ENCODE peak calls at places on chromosomes 13 and 19, in four cellular contexts. W, L, Y and Q are unnamed samples.

GRCh38 chr19:43789029-43789428 is 8.3 kb upstream of the KCNN4 start:
- DNase-seq in W (no peak), L (peak), Y (peak), Q (peak)

GRCh38 chr13:25455146-25455545 is 83.4 kb downstream of the ATP8A2 start:
- DNase-seq in W (no peak), L (no peak), Y (no peak), Q (no peak)

GRCh38 chr13:110702591-110703526 is 3.1 kb downstream of the CARS2 start:
- DNase-seq in W (no peak), L (peak), Y (peak), Q (peak)

GRCh38 chr13:37138917-37139316 is 33.5 kb upstream of the CSNK1A1L start:
- DNase-seq in W (no peak), L (no peak), Y (no peak), Q (peak)

GRCh38 chr19:40542197-40542859 is 34.3 kb upstream of the SHKBP1 start:
- DNase-seq in W (no peak), L (no peak), Y (peak), Q (peak)

GRCh38 chr19:48543121-48543710 is 8.8 kb upstream of the SULT2B1 start:
- DNase-seq in W (no peak), L (peak), Y (peak), Q (peak)

GRCh38 chr19:17576758-17577532 is 21.5 kb downstream of the COLGALT1 start:
- DNase-seq in W (peak), L (no peak), Y (peak), Q (peak)

GRCh38 chr19:55112781-55113569 is 4.5 kb downstream of the PPP1R12C start:
- DNase-seq in W (no peak), L (no peak), Y (no peak), Q (no peak)

GRCh38 chr13:75368167-75368566 is 113.8 kb downstream of the TBC1D4 start:
- DNase-seq in W (no peak), L (peak), Y (peak), Q (peak)

GRCh38 chr19:29566496-29567054 is 39.5 kb upstream of the POP4 start:
- DNase-seq in W (no peak), L (no peak), Y (no peak), Q (no peak)

GRCh38 chr13:77305276-77305675 is 21.6 kb downstream of the MYCBP2 start:
- DNase-seq in W (no peak), L (no peak), Y (no peak), Q (no peak)

GRCh38 chr13:25062479-25062878 is 33.5 kb upstream of the PABPC3 start:
- DNase-seq in W (no peak), L (no peak), Y (no peak), Q (no peak)

GRCh38 chr19:17304386-17305047 is 1.2 kb upstream of the MRPL34 start:
- DNase-seq in W (no peak), L (no peak), Y (no peak), Q (no peak)

GRCh38 chr19:54209748-54210494 is 9.3 kb downstream of the RPS9 start:
- DNase-seq in W (no peak), L (peak), Y (peak), Q (peak)

GRCh38 chr13:49554387-49554786 is 31.0 kb downstream of the RCBTB1 start:
- DNase-seq in W (peak), L (no peak), Y (no peak), Q (no peak)

GRCh38 chr19:23597661-23598060 is 89.4 kb downstream of the ZNF675 start:
- DNase-seq in W (no peak), L (no peak), Y (no peak), Q (no peak)

GRCh38 chr13:66775196-66775595 is 454.9 kb downstream of the PCDH9 start:
- DNase-seq in W (no peak), L (no peak), Y (no peak), Q (no peak)

GRCh38 chr13:21483748-21484147 is 24.6 kb upstream of the ZDHHC20 start:
- DNase-seq in W (no peak), L (no peak), Y (no peak), Q (no peak)

GRCh38 chr13:29561918-29562317 is 33.6 kb downstream of the SLC7A1 start:
- DNase-seq in W (no peak), L (no peak), Y (peak), Q (no peak)

GRCh38 chr13:50991624-50992610 is 82.3 kb downstream of the RNASEH2B start:
- DNase-seq in W (no peak), L (no peak), Y (no peak), Q (no peak)

GRCh38 chr19:46036745-46037126 is 4.1 kb downstream of the IGFL4 start:
- DNase-seq in W (no peak), L (no peak), Y (no peak), Q (no peak)

GRCh38 chr13:111899714-111900389 is 167.1 kb upstream of the SOX1 start:
- DNase-seq in W (peak), L (no peak), Y (no peak), Q (no peak)
- TF ChIP-seq EZH2 in W (no peak), L (no peak), Y (no peak), Q (no peak)

GRCh38 chr19:1758231-1758577 is 4.9 kb downstream of the ONECUT3 start:
- DNase-seq in W (no peak), L (no peak), Y (no peak), Q (no peak)
- TF ChIP-seq EZH2 in W (no peak), L (no peak), Y (no peak), Q (peak)

DNA sequence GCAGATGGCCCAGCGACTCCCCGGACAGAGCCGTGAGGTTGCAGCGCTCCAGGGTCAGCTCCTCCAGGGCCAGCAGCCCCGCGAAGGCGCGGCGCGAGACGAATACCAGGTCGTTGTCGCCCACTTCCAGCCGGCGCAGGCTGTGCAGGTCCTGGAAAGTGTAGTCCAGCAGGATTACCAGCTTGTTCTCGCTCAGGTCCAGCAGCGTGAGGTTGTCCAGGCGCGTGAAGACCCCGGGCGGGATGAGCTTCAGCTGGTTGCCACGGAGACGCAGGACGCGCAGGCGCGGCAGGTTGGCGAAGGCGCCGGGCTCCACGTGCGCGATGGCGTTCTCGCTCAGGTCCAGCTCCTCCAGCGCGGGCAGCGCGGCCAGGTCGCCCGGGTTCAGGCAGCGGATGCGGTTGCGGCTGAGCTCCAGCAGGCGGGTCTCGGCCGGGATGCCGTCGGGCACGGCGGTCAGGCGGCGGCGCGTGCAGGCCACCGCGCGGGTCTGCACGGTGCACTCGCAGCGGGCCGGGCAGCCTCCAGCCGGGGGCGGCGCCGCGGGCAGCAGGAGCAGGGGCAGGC is 9.3 kb upstream of the PEAK3 start:
- DNase-seq in W (peak), L (no peak), Y (no peak), Q (peak)
- TF ChIP-seq EZH2 in W (peak), L (peak), Y (peak), Q (no peak)

DNA sequence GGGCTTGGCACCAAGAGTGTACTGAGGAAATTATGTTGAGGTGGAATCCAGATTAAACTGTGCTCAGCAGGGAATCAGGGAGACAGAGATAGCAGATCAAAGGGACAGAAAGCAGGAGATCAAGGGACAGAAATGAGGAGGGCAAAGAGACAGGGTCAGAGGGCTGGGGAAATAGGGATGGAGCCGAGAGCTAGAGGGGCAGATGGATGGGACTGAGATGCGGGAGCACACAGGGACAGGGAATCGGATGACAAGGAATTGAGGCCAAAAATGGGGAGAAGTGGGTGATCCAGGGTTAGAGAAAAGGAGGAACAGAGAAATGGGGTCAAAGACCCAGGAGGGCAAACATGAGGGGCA is 6.1 kb downstream of the ERFL start:
- DNase-seq in W (no peak), L (no peak), Y (no peak), Q (no peak)
- TF ChIP-seq EZH2 in W (peak), L (no peak), Y (peak), Q (peak)

DNA sequence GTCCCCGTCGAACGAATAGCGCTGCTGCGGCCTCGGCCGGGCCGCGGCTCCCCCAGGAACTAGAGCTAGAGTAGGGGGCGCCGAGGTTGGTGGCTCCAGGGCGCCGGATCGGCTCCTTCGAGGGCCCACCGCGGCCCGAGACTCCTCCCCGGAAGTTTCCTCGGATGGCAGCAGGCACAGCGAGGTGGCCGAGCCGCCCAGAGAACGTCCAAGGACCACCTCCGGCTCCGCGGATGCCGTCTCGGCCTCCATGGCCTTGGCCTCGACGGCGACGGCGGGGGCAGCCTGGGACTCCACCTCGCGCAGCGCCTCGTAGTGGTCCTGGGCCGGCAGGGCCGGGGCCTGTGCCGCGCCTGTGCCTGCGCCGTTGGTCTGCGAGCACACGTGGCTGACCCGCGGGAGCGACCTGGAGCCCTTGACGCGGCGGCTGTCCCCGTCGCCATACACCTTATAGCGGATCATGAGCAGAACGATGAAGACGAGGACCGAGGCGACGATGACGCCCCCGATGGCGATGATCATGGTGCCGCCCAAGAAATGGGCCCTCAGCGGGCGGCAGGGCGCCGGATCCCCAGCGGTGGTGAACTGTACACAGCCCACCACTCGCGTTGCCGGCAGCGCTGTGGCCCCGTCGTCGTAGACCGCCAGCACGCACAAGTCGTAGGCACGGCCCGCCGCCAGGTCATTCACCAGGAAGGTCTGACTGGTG is 11.8 kb downstream of the IFNL1 start:
- DNase-seq in W (peak), L (no peak), Y (no peak), Q (peak)
- TF ChIP-seq EZH2 in W (no peak), L (peak), Y (no peak), Q (peak)

DNA sequence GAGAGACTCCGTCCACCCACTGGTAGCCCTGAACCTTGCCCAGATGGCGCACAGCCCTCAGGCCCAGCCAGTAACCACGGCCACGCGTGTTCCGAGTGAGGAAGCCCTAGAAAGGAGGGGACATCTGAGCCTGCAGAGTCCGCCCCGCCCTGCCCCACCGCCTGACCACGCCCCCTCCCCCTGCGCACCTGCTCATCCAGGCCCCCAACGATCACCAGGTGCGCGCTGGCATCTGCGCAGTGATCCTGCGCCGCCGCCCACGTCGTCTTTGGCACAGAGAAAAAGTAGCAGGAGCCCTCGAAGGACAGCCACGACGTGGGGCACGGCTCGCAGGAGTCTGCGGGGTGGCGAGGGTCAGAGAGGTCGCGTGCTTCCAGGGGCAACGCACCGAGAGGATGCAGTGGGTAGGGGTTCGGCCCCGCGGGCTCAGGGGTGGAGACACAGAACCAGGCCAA is 2.1 kb downstream of the CLEC4G start:
- DNase-seq in W (peak), L (no peak), Y (no peak), Q (no peak)
- TF ChIP-seq EZH2 in W (no peak), L (peak), Y (no peak), Q (no peak)

DNA sequence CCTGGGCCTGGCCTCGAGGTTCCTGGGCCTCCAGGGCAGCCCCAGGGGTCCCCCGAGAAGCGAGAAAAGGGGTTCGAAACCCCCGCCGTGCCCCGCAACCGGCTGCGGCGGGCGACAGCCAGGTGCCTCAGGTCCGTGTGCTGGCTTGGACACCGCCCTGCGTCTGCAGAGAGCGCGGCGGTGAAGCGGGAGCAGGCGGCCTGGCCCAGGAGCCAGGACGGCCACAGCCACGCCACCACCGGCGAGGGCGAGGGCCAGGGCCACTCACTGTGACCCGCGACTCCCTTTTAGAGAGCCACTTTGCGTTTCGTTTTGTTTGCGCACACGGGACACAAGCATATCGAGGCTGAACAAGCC is 110.4 kb downstream of the CRYL1 start:
- DNase-seq in W (no peak), L (no peak), Y (no peak), Q (no peak)
- TF ChIP-seq EZH2 in W (no peak), L (no peak), Y (no peak), Q (no peak)